ENCODE peak calls at places on chromosomes 3 and 15, in eight cellular contexts. U is NCI-H1694 treated with DMSO at 0.1 percent for 48 hours; L is NAMALWA; A is CD4-positive, alpha-beta T cell; X is spleen; H is KBM-7; E is upper lobe of right lung; C is activated T-helper 1 cell treated with anti-CD3 and anti-CD28 coated beads, Interleukin-2, amount 50 U/mL, for 16 hours. G is an unnamed sample.

GRCh38 chr3:70550723-70551319 is 238.4 kb upstream of the MDFIC2 start:
- DNase-seq in X (peak), L (peak), C (peak), H (peak), E (peak), A (peak), U (peak), G (no peak)

GRCh38 chr15:74203914-74204431 is 1.4 kb upstream of the STRA6 start:
- DNase-seq in A (no peak), L (no peak), H (no peak), U (no peak), C (no peak), E (no peak), X (no peak), G (no peak)

GRCh38 chr15:66842710-66843441 is 140.8 kb downstream of the SMAD6 start:
- DNase-seq in X (peak), E (peak), U (no peak), H (peak), A (no peak), C (no peak), L (no peak), G (peak)

GRCh38 chr15:88586401-88587162 is 34.6 kb upstream of the AEN start:
- DNase-seq in X (no peak), E (no peak), L (no peak), H (no peak), C (no peak), A (no peak), U (no peak), G (no peak)

GRCh38 chr3:177300039-177300833 is 103.0 kb upstream of the TBL1XR1 start:
- DNase-seq in C (no peak), U (no peak), A (no peak), E (no peak), H (peak), X (no peak), L (peak), G (no peak)

GRCh38 chr3:142224482-142225072 is 808 bp downstream of the GK5 start:
- DNase-seq in E (no peak), C (no peak), H (no peak), U (peak), A (no peak), X (no peak), L (no peak), G (no peak)

GRCh38 chr3:127698264-127699097 is 25.7 kb downstream of the ABTB1 start:
- DNase-seq in X (peak), H (no peak), A (no peak), C (no peak), E (peak), U (no peak), L (no peak), G (peak)

GRCh38 chr3:158768361-158768787 is 33.5 kb upstream of the MFSD1 start:
- DNase-seq in H (no peak), E (peak), A (no peak), U (no peak), X (no peak), C (no peak), L (no peak), G (peak)